ENCODE peak calls at places on chromosomes 1 and 21, in seven cellular contexts. One of them, this sample, is unnamed.

GRCh38 chr1:207962716-207963428 is 51.9 kb upstream of the CD34 start:
- DNase-seq in brain microvascular endothelial cell: no peak
- DNase-seq in transverse colon: peak; percentile 67
- DNase-seq in fibroblast of the aortic adventitia: peak; percentile 61
- DNase-seq in keratinocyte: no peak
- DNase-seq in foreskin fibroblast: peak; percentile 66
- DNase-seq in neural progenitor cell: no peak
- DNase-seq in this sample: no peak

GRCh38 chr1:6445062-6445763 is 20.6 kb downstream of the ESPN start:
- DNase-seq in foreskin fibroblast: peak; percentile 58
- DNase-seq in fibroblast of the aortic adventitia: peak; percentile 35
- DNase-seq in brain microvascular endothelial cell: no peak
- DNase-seq in transverse colon: peak; percentile 74
- DNase-seq in neural progenitor cell: peak; percentile 72
- DNase-seq in keratinocyte: no peak
- DNase-seq in this sample: peak; percentile 11

GRCh38 chr1:64437453-64437852 is 32.5 kb upstream of the CACHD1 start:
- DNase-seq in transverse colon: no peak
- DNase-seq in fibroblast of the aortic adventitia: no peak
- DNase-seq in keratinocyte: no peak
- DNase-seq in neural progenitor cell: no peak
- DNase-seq in brain microvascular endothelial cell: no peak
- DNase-seq in foreskin fibroblast: no peak
- DNase-seq in this sample: no peak

GRCh38 chr1:117433943-117434342 is 66.7 kb downstream of the MAN1A2 start:
- DNase-seq in foreskin fibroblast: no peak
- DNase-seq in keratinocyte: no peak
- DNase-seq in transverse colon: no peak
- DNase-seq in neural progenitor cell: no peak
- DNase-seq in brain microvascular endothelial cell: no peak
- DNase-seq in fibroblast of the aortic adventitia: no peak
- DNase-seq in this sample: no peak

GRCh38 chr1:3548156-3548893 is 63.0 kb downstream of the MEGF6 start:
- DNase-seq in foreskin fibroblast: peak; percentile 70
- DNase-seq in transverse colon: no peak
- DNase-seq in fibroblast of the aortic adventitia: peak; percentile 78
- DNase-seq in neural progenitor cell: peak; percentile 31
- DNase-seq in keratinocyte: no peak
- DNase-seq in brain microvascular endothelial cell: peak; percentile 58
- DNase-seq in this sample: peak; percentile 73

GRCh38 chr1:180888870-180889269 is 23.8 kb upstream of the KIAA1614 start:
- DNase-seq in brain microvascular endothelial cell: no peak
- DNase-seq in fibroblast of the aortic adventitia: no peak
- DNase-seq in neural progenitor cell: no peak
- DNase-seq in keratinocyte: no peak
- DNase-seq in foreskin fibroblast: no peak
- DNase-seq in transverse colon: no peak
- DNase-seq in this sample: no peak

GRCh38 chr1:191582169-191582568 is 576.1 kb upstream of the RGS18 start:
- DNase-seq in transverse colon: no peak
- DNase-seq in neural progenitor cell: no peak
- DNase-seq in brain microvascular endothelial cell: no peak
- DNase-seq in keratinocyte: no peak
- DNase-seq in fibroblast of the aortic adventitia: peak; percentile 8
- DNase-seq in foreskin fibroblast: no peak
- DNase-seq in this sample: no peak

GRCh38 chr21:36210779-36211659 is 54.4 kb downstream of the DOP1B start:
- DNase-seq in transverse colon: no peak
- DNase-seq in brain microvascular endothelial cell: no peak
- DNase-seq in fibroblast of the aortic adventitia: no peak
- DNase-seq in foreskin fibroblast: no peak
- DNase-seq in neural progenitor cell: peak; percentile 57
- DNase-seq in keratinocyte: no peak
- DNase-seq in this sample: no peak

GRCh38 chr1:113782451-113782850 is 23.2 kb upstream of the PHTF1 start:
- DNase-seq in foreskin fibroblast: no peak
- DNase-seq in fibroblast of the aortic adventitia: no peak
- DNase-seq in brain microvascular endothelial cell: no peak
- DNase-seq in keratinocyte: no peak
- DNase-seq in neural progenitor cell: no peak
- DNase-seq in transverse colon: no peak
- DNase-seq in this sample: no peak

GRCh38 chr1:151829352-151830046 is 2.1 kb downstream of the RORC start:
- DNase-seq in transverse colon: no peak
- DNase-seq in brain microvascular endothelial cell: no peak
- DNase-seq in neural progenitor cell: no peak
- DNase-seq in fibroblast of the aortic adventitia: no peak
- DNase-seq in keratinocyte: no peak
- DNase-seq in foreskin fibroblast: no peak
- DNase-seq in this sample: no peak

GRCh38 chr1:26887125-26887524 is 3.0 kb downstream of the GPN2 start:
- DNase-seq in fibroblast of the aortic adventitia: peak; percentile 67
- DNase-seq in neural progenitor cell: peak; percentile 51
- DNase-seq in transverse colon: no peak
- DNase-seq in brain microvascular endothelial cell: peak; percentile 20
- DNase-seq in foreskin fibroblast: peak; percentile 61
- DNase-seq in keratinocyte: no peak
- DNase-seq in this sample: peak; percentile 42

GRCh38 chr1:236904874-236905741 is 99.1 kb downstream of the MT1HL1 start:
- DNase-seq in neural progenitor cell: no peak
- DNase-seq in transverse colon: no peak
- DNase-seq in fibroblast of the aortic adventitia: peak; percentile 69
- DNase-seq in brain microvascular endothelial cell: peak; percentile 79
- DNase-seq in foreskin fibroblast: peak; percentile 88
- DNase-seq in keratinocyte: peak; percentile 50
- DNase-seq in this sample: peak; percentile 85

GRCh38 chr1:181319903-181320302 is 163.4 kb upstream of the CACNA1E start:
- DNase-seq in brain microvascular endothelial cell: no peak
- DNase-seq in keratinocyte: no peak
- DNase-seq in transverse colon: no peak
- DNase-seq in fibroblast of the aortic adventitia: no peak
- DNase-seq in foreskin fibroblast: no peak
- DNase-seq in neural progenitor cell: no peak
- DNase-seq in this sample: no peak

GRCh38 chr1:155540000-155540874 is 22.4 kb downstream of the ASH1L start:
- DNase-seq in foreskin fibroblast: no peak
- DNase-seq in brain microvascular endothelial cell: no peak
- DNase-seq in neural progenitor cell: no peak
- DNase-seq in transverse colon: no peak
- DNase-seq in fibroblast of the aortic adventitia: no peak
- DNase-seq in keratinocyte: no peak
- DNase-seq in this sample: no peak

GRCh38 chr1:147664206-147664605 is 6.1 kb downstream of the ACP6 start:
- DNase-seq in brain microvascular endothelial cell: no peak
- DNase-seq in fibroblast of the aortic adventitia: no peak
- DNase-seq in neural progenitor cell: no peak
- DNase-seq in transverse colon: no peak
- DNase-seq in keratinocyte: no peak
- DNase-seq in foreskin fibroblast: peak; percentile 50
- DNase-seq in this sample: peak; percentile 3

GRCh38 chr1:193649587-193649986 is 463.2 kb upstream of the B3GALT2 start:
- DNase-seq in keratinocyte: no peak
- DNase-seq in transverse colon: no peak
- DNase-seq in foreskin fibroblast: no peak
- DNase-seq in fibroblast of the aortic adventitia: no peak
- DNase-seq in neural progenitor cell: no peak
- DNase-seq in brain microvascular endothelial cell: no peak
- DNase-seq in this sample: no peak

GRCh38 chr21:42974832-42975820 is 764 bp downstream of the PKNOX1 start:
- DNase-seq in fibroblast of the aortic adventitia: peak; percentile 56
- DNase-seq in keratinocyte: no peak
- DNase-seq in foreskin fibroblast: peak; percentile 79
- DNase-seq in transverse colon: peak; percentile 66
- DNase-seq in brain microvascular endothelial cell: peak; percentile 28
- DNase-seq in neural progenitor cell: peak; percentile 74
- DNase-seq in this sample: peak; percentile 28

GRCh38 chr21:41727784-41728763 is 38.8 kb downstream of the RIPK4 start:
- DNase-seq in neural progenitor cell: no peak
- DNase-seq in brain microvascular endothelial cell: no peak
- DNase-seq in transverse colon: no peak
- DNase-seq in keratinocyte: no peak
- DNase-seq in foreskin fibroblast: no peak
- DNase-seq in fibroblast of the aortic adventitia: no peak
- DNase-seq in this sample: no peak

GRCh38 chr1:207282049-207282448 is 39.4 kb upstream of the CD55 start:
- DNase-seq in transverse colon: no peak
- DNase-seq in brain microvascular endothelial cell: no peak
- DNase-seq in keratinocyte: no peak
- DNase-seq in foreskin fibroblast: peak; percentile 32
- DNase-seq in neural progenitor cell: no peak
- DNase-seq in fibroblast of the aortic adventitia: no peak
- DNase-seq in this sample: no peak

GRCh38 chr1:224851850-224852261 is 77.6 kb upstream of the DNAH14 start:
- DNase-seq in foreskin fibroblast: no peak
- DNase-seq in brain microvascular endothelial cell: no peak
- DNase-seq in fibroblast of the aortic adventitia: no peak
- DNase-seq in transverse colon: no peak
- DNase-seq in neural progenitor cell: no peak
- DNase-seq in keratinocyte: no peak
- DNase-seq in this sample: no peak

GRCh38 chr1:175877939-175878730 is 134.7 kb upstream of the TNR start:
- DNase-seq in brain microvascular endothelial cell: no peak
- DNase-seq in fibroblast of the aortic adventitia: no peak
- DNase-seq in transverse colon: no peak
- DNase-seq in foreskin fibroblast: no peak
- DNase-seq in neural progenitor cell: no peak
- DNase-seq in keratinocyte: no peak
- DNase-seq in this sample: no peak

GRCh38 chr1:156935719-156936118 is 15.3 kb downstream of the LRRC71 start:
- DNase-seq in brain microvascular endothelial cell: no peak
- DNase-seq in neural progenitor cell: no peak
- DNase-seq in keratinocyte: no peak
- DNase-seq in transverse colon: no peak
- DNase-seq in foreskin fibroblast: no peak
- DNase-seq in fibroblast of the aortic adventitia: no peak
- DNase-seq in this sample: no peak

DNA sequence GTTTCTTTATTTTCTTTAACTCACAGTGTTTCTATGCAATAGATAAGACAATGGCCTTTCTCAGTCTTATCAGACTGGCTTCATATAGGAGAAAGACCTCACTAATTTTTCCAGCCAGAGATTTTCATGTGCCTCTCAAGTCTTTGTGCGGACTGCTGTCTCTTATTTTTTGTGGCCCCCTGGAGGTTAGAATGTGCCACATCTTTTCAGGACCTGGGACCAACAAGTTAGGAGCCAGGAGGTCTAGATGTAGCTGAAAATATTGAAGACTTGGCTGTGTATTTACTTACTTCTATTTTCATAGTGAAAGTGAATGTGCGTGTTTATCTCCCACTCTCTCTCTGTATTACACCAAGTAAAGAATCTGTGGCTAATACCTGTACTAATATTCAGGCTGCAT is 42.1 kb upstream of the CFHR3 start:
- DNase-seq in fibroblast of the aortic adventitia: no peak
- DNase-seq in brain microvascular endothelial cell: no peak
- DNase-seq in transverse colon: no peak
- DNase-seq in neural progenitor cell: peak; percentile 6
- DNase-seq in foreskin fibroblast: no peak
- DNase-seq in keratinocyte: no peak
- DNase-seq in this sample: no peak
- TF ChIP-seq CTCF in fibroblast of the aortic adventitia: peak; percentile 19
- TF ChIP-seq CTCF in brain microvascular endothelial cell: peak; percentile 53
- TF ChIP-seq CTCF in transverse colon: no peak
- TF ChIP-seq CTCF in neural progenitor cell: peak; percentile 46
- TF ChIP-seq CTCF in foreskin fibroblast: no peak
- TF ChIP-seq CTCF in keratinocyte: no peak
- TF ChIP-seq CTCF in this sample: peak; percentile 52

DNA sequence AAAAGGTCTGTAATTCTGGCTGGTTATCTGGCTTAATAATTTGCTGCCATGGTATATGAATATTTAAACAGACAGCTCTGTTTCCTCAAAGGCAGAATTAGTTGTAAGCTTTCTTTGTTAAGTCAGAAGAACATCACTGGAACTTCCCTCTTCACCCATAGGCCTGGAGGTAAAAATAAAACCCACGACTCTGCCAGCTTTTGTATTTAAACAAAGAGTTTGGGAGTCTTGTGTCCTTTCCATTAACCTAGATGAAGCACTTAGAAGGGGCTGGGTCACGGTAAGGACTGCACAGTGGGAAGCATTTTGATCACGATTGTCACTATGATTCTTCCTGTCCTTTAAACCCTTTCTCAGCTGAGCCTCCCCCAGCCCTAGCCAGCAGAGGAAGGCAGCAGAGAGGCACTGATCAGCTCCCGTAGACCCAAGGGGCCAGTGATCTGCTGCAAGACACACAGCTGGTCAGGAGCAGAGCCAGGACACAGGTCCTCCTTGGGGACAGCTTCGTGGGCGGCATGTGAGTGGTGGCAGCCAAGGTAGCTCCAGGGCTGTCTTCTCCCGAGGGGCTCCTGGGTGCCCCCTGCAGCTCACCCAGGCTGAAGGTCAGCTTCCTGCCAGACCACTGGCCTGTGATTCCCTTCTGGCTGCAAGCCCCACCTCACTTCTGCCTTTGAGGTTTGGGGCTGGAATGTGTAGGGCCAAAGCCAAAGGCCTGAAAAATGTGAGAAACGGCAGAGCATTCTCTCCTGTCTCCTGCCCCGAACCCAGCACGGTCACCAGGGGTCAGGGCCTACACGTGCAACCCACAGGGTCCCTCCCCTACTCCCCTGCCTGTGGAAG is 4.0 kb upstream of the LAPTM5 start:
- DNase-seq in neural progenitor cell: no peak
- DNase-seq in brain microvascular endothelial cell: no peak
- DNase-seq in fibroblast of the aortic adventitia: peak; percentile 19
- DNase-seq in foreskin fibroblast: no peak
- DNase-seq in transverse colon: no peak
- DNase-seq in keratinocyte: no peak
- DNase-seq in this sample: no peak
- TF ChIP-seq CTCF in neural progenitor cell: no peak
- TF ChIP-seq CTCF in brain microvascular endothelial cell: no peak
- TF ChIP-seq CTCF in fibroblast of the aortic adventitia: no peak
- TF ChIP-seq CTCF in foreskin fibroblast: no peak
- TF ChIP-seq CTCF in transverse colon: no peak
- TF ChIP-seq CTCF in keratinocyte: no peak
- TF ChIP-seq CTCF in this sample: no peak

GRCh38 chr1:183234660-183235476 is 48.8 kb downstream of the LAMC2 start:
- DNase-seq in foreskin fibroblast: peak; percentile 97
- DNase-seq in brain microvascular endothelial cell: peak; percentile 97
- DNase-seq in fibroblast of the aortic adventitia: peak; percentile 99
- DNase-seq in keratinocyte: no peak
- DNase-seq in transverse colon: peak; percentile 33
- DNase-seq in neural progenitor cell: peak; percentile 85
- DNase-seq in this sample: peak; percentile 92
- TF ChIP-seq CTCF in foreskin fibroblast: peak; percentile 83
- TF ChIP-seq CTCF in brain microvascular endothelial cell: peak; percentile 82
- TF ChIP-seq CTCF in fibroblast of the aortic adventitia: peak; percentile 87
- TF ChIP-seq CTCF in keratinocyte: peak; percentile 24
- TF ChIP-seq CTCF in transverse colon: peak; percentile 51
- TF ChIP-seq CTCF in neural progenitor cell: peak; percentile 73
- TF ChIP-seq CTCF in this sample: peak; percentile 90

GRCh38 chr1:111199329-111199728 is 1.1 kb downstream of the DENND2D start:
- DNase-seq in foreskin fibroblast: no peak
- DNase-seq in brain microvascular endothelial cell: no peak
- DNase-seq in keratinocyte: no peak
- DNase-seq in neural progenitor cell: no peak
- DNase-seq in transverse colon: no peak
- DNase-seq in fibroblast of the aortic adventitia: no peak
- DNase-seq in this sample: no peak
- TF ChIP-seq CTCF in foreskin fibroblast: no peak
- TF ChIP-seq CTCF in brain microvascular endothelial cell: no peak
- TF ChIP-seq CTCF in keratinocyte: no peak
- TF ChIP-seq CTCF in neural progenitor cell: no peak
- TF ChIP-seq CTCF in transverse colon: no peak
- TF ChIP-seq CTCF in fibroblast of the aortic adventitia: no peak
- TF ChIP-seq CTCF in this sample: no peak